ENCODE peak calls at places on chromosomes 1 and 21, in four cellular contexts. D is trophoblast cell, V is neuronal stem cell, M is IMR-90. P is an unnamed sample.

GRCh38 chr1:42529724-42530161 is 66.7 kb downstream of the CCDC30 start:
- DNase-seq in M (peak), D (peak), V (no peak), P (no peak)

GRCh38 chr1:167618789-167619188 is 11.2 kb upstream of the RCSD1 start:
- DNase-seq in D (no peak), V (no peak), M (no peak), P (no peak)

GRCh38 chr1:204074274-204075115 is 1.6 kb downstream of the SOX13 start:
- DNase-seq in V (peak), D (peak), M (peak), P (peak)

GRCh38 chr1:61141288-61142044 is 59.1 kb downstream of the NFIA start:
- DNase-seq in D (peak), M (peak), V (no peak), P (no peak)

GRCh38 chr1:152543808-152544207 is 22.8 kb downstream of the LCE3E start:
- DNase-seq in M (no peak), D (peak), V (no peak), P (no peak)

GRCh38 chr21:46562964-46563607 is 41.8 kb downstream of the S100B start:
- DNase-seq in V (no peak), D (no peak), M (no peak), P (no peak)

GRCh38 chr1:155913969-155914757 is 3.0 kb upstream of the RIT1 start:
- DNase-seq in M (peak), D (no peak), V (no peak), P (no peak)

GRCh38 chr1:56418047-56418680 is 161.2 kb downstream of the PLPP3 start:
- DNase-seq in D (no peak), V (no peak), M (no peak), P (no peak)

GRCh38 chr1:244730153-244730933 is 77.4 kb downstream of the DESI2 start:
- DNase-seq in D (peak), M (peak), V (peak), P (peak)

GRCh38 chr1:151327903-151328674 is 873 bp upstream of the PI4KB start:
- DNase-seq in V (no peak), M (no peak), D (peak), P (peak)

GRCh38 chr1:39494671-39495410 is 3.4 kb downstream of the BMP8A start:
- DNase-seq in V (no peak), M (no peak), D (no peak), P (no peak)

GRCh38 chr1:61743716-61744620 is 1.7 kb downstream of the PATJ start:
- DNase-seq in D (peak), V (no peak), M (peak), P (no peak)

GRCh38 chr1:221335161-221336101 is 406.5 kb downstream of the DUSP10 start:
- DNase-seq in M (peak), D (peak), V (peak), P (no peak)

GRCh38 chr1:16032388-16033100 is 10.7 kb downstream of the CLCNKA start:
- DNase-seq in V (peak), M (peak), D (peak), P (peak)

GRCh38 chr1:12524266-12524665 is 93.7 kb downstream of the DHRS3 start:
- DNase-seq in D (no peak), V (no peak), M (no peak), P (no peak)

GRCh38 chr1:94362466-94363058 is 55.6 kb upstream of the ABCD3 start:
- DNase-seq in V (no peak), M (peak), D (no peak), P (no peak)

GRCh38 chr1:98323396-98323795 is 338.1 kb upstream of the SNX7 start:
- DNase-seq in V (no peak), D (peak), M (peak), P (no peak)

GRCh38 chr1:109383087-109383779 is 14.5 kb downstream of the SORT1 start:
- DNase-seq in D (peak), M (no peak), V (no peak), P (peak)
- H3K14ac ChIP-seq in D (no peak), M (peak), V (no peak), P (no peak)

DNA sequence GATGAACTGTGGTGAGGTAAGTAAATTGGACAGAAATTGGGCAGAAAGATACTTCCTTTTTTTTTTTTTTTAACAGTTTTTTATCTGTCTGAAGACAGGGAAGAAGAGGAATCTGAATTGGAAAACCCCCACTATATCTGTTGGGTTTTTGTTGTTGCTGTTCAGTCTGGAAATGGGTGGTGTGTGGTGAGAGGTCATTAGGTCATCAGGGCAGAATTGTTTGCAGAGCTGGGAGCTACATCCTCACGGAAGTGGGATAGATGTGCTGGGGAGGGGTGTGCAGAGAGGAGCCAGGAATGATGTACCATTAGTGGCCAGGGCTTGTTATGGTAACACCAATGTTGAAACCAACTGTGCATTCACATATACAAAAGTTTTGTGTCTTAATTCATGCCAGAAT is 12.3 kb downstream of the USP25 start:
- DNase-seq in M (peak), V (no peak), D (no peak), P (no peak)
- H3K4me2 ChIP-seq in M (no peak), V (no peak), D (no peak), P (no peak)

GRCh38 chr1:200972985-200973742 is 50.4 kb downstream of the KIF21B start:
- DNase-seq in D (peak), V (no peak), M (no peak), P (no peak)
- H3K14ac ChIP-seq in D (no peak), V (peak), M (no peak), P (no peak)

DNA sequence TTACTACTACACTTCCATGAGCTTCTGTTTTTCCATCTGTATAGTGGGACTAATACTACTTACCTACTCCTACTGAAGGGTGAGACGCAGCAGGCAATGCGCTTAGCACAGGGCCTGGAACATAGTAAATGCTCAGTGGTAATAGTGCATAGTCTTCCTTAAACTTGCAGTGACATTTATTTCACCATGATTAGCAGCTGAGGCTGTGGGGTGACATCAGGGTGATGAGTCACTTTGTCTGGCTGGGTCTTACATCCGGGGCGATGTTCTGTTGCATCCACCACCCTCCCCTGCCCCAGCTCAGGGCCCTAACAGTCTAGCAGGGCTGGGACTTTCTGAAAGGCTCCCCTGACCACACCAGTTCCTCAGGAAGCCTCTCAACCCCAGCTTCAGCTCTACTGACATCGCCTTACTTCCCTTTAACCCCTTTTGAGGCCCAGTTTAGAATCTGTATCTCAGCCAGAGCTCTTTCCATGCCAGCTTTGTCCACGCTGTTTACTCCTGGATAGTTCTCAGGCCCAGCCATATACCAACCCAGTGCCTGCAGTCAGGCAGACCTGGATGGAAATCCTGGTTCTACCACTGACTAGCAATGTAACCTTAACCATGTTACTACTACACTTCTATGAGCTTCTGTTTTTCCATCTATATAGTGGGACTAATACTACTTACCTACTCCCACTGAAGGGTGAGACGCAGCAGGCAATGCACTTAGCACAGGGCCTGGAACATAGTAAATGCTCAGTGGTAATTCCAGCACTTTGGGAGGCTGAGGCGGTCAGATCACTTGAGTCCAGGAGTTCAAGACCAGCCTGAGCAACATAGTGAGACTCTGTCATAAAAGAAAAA is 66.3 kb downstream of the CD58 start:
- DNase-seq in V (no peak), M (peak), D (peak), P (no peak)
- H3K4me2 ChIP-seq in V (no peak), M (no peak), D (no peak), P (no peak)

GRCh38 chr21:43959231-43960041 is 52.7 kb upstream of the TRAPPC10 start:
- DNase-seq in V (no peak), D (no peak), M (no peak), P (no peak)

GRCh38 chr21:43958364-43959158 is 53.5 kb upstream of the TRAPPC10 start:
- DNase-seq in V (no peak), M (no peak), D (no peak), P (no peak)

GRCh38 chr21:43956667-43957030 is 55.5 kb upstream of the TRAPPC10 start:
- DNase-seq in M (peak), D (no peak), V (no peak), P (no peak)

GRCh38 chr21:43957128-43957571 is 55.0 kb upstream of the TRAPPC10 start:
- DNase-seq in D (no peak), V (no peak), M (no peak), P (no peak)

DNA sequence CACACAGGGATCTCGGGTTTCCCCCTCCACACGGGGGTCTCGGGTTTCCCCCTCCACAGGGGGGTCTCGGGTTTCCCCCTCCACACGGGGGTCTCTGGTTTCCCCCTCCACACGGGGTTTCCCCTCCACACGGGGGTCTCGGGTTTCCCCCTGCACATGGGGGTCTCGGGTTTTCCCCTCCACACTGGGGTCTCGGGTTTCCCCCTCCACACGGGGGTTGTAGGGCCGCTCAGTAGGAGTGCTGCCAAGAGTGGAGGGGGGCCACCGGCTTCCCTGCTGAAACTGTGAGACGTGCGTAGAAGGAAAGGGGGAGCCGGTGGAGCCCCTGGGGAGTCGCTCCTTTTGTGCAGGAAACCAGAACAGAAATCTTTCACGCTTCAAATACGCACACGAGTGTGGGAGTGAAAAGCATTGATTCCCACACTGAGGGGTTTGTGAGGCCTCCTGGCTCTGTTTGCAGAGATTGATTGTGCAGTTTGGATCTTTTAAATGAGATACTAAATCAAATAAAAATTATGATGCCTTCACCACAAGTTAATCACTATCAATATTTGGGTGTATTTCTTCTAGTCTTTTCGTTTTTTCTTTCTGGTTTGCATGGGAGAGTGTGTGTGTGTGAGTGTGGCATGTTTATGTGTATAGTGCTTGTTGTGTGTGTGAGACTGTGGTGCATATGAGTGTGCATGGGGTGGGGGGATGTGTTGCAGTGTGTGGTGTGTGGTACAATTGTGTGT is 54.3 kb upstream of the TRAPPC10 start:
- DNase-seq in V (no peak), M (no peak), D (no peak), P (no peak)
- H3K14ac ChIP-seq in V (peak), M (no peak), D (no peak), P (no peak)

GRCh38 chr1:228811655-228812315 is 76.5 kb downstream of the RHOU start:
- DNase-seq in V (no peak), D (peak), M (no peak), P (no peak)
- H3K4me2 ChIP-seq in V (no peak), D (no peak), M (no peak), P (no peak)

GRCh38 chr1:65067491-65068201 is 80.4 kb upstream of the AK4 start:
- DNase-seq in M (peak), V (peak), D (peak), P (peak)
- H3K14ac ChIP-seq in M (peak), V (peak), D (peak), P (peak)

P was measured in H9.